ENCODE peak calls at places on chromosomes 2 and 18, in seven cellular contexts. Y, J, Q, W, U, X and O are unnamed samples. For H3K36me3, the result is how much of the 10 kb centered on the place peaks cover.

GRCh38 chr2:190382851-190383250 is 25.3 kb upstream of the MFSD6 start:
- DNase-seq in X (no peak), W (peak), Y (peak), Q (peak), J (peak), U (peak), O (no peak)

GRCh38 chr2:229815858-229816257 is 101.5 kb upstream of the DNER start:
- DNase-seq in X (no peak), Y (peak), W (no peak), U (peak), J (no peak), Q (no peak), O (no peak)

GRCh38 chr18:12391487-12392136 is 14.6 kb upstream of the AFG3L2 start:
- DNase-seq in Q (peak), Y (peak), J (peak), X (peak), U (peak), W (peak), O (no peak)

GRCh38 chr18:9218052-9218451 is 81.5 kb downstream of the ANKRD12 start:
- DNase-seq in Y (no peak), U (no peak), W (no peak), X (no peak), J (no peak), Q (no peak), O (no peak)

GRCh38 chr2:178756843-178757242 is 50.4 kb downstream of the TTN start:
- DNase-seq in J (no peak), Q (no peak), X (no peak), Y (no peak), W (no peak), U (no peak), O (no peak)

GRCh38 chr2:88099798-88100488 is 27.9 kb downstream of the FABP1 start:
- DNase-seq in Y (peak), J (no peak), W (peak), U (peak), X (no peak), Q (no peak), O (no peak)

GRCh38 chr2:168157926-168158325 is 89.5 kb downstream of the STK39 start:
- DNase-seq in Q (no peak), W (no peak), J (no peak), X (no peak), U (peak), Y (no peak), O (no peak)

GRCh38 chr2:187826023-187826422 is 271.8 kb upstream of the TFPI start:
- DNase-seq in W (no peak), U (no peak), X (no peak), Q (no peak), Y (no peak), J (no peak), O (no peak)

GRCh38 chr2:69731575-69731974 is 10.4 kb upstream of the ANXA4 start:
- DNase-seq in Y (no peak), Q (peak), W (no peak), J (no peak), X (no peak), U (no peak), O (no peak)

GRCh38 chr2:105738658-105739051 is 6.1 kb upstream of the NCK2 start:
- DNase-seq in U (no peak), X (no peak), W (no peak), Y (no peak), Q (no peak), J (no peak), O (no peak)

GRCh38 chr2:23497063-23497462 is 112.1 kb downstream of the KLHL29 start:
- DNase-seq in Y (no peak), X (no peak), J (no peak), Q (no peak), W (no peak), U (peak), O (no peak)

GRCh38 chr2:222283634-222284033 is 15.2 kb downstream of the PAX3 start:
- DNase-seq in Q (no peak), Y (no peak), J (no peak), U (no peak), X (no peak), W (peak), O (no peak)

GRCh38 chr2:28613616-28614501 is 118.0 kb downstream of the PLB1 start:
- DNase-seq in X (no peak), U (no peak), Q (no peak), W (peak), Y (peak), J (peak), O (no peak)

GRCh38 chr2:18332477-18332876 is 228.0 kb downstream of the RDH14 start:
- DNase-seq in X (no peak), U (no peak), J (no peak), W (no peak), Q (no peak), Y (no peak), O (no peak)

GRCh38 chr2:232420463-232421188 is 14.0 kb downstream of the ALPG start:
- DNase-seq in Q (peak), U (no peak), J (peak), W (peak), X (no peak), Y (no peak), O (no peak)

GRCh38 chr2:119223521-119224390 is at the start of gene STEAP3:
- DNase-seq in J (peak), Q (peak), W (peak), X (peak), U (peak), Y (peak), O (no peak)

GRCh38 chr2:27369471-27370025 is 590 bp downstream of the EIF2B4 start:
- DNase-seq in U (peak), Q (no peak), X (peak), W (no peak), Y (no peak), J (peak), O (no peak)

GRCh38 chr2:173851256-173851655 is 113.9 kb downstream of the SP3 start:
- DNase-seq in U (no peak), X (peak), Q (no peak), Y (no peak), J (peak), W (no peak), O (no peak)

GRCh38 chr2:134365356-134365755 is 111.5 kb downstream of the MGAT5 start:
- DNase-seq in J (no peak), X (no peak), U (peak), Y (peak), Q (peak), W (peak), O (peak)

GRCh38 chr2:117065912-117066311 is 748.6 kb upstream of the DDX18 start:
- DNase-seq in W (no peak), J (no peak), Y (no peak), U (no peak), X (no peak), Q (no peak), O (no peak)

GRCh38 chr2:5692561-5693287 is 540 bp downstream of the SOX11 start:
- DNase-seq in X (no peak), Y (no peak), U (peak), Q (no peak), W (no peak), J (no peak), O (peak)

GRCh38 chr2:24559714-24560113 is 68.7 kb downstream of the NCOA1 start:
- DNase-seq in W (no peak), J (no peak), X (no peak), U (peak), Q (no peak), Y (no peak), O (no peak)

GRCh38 chr2:235170016-235170415 is 218.2 kb downstream of the SH3BP4 start:
- DNase-seq in Y (no peak), X (no peak), U (peak), Q (no peak), J (no peak), W (no peak), O (no peak)

GRCh38 chr2:129400825-129401224 is 578.6 kb upstream of the RAB6C start:
- DNase-seq in W (no peak), X (no peak), Y (no peak), Q (no peak), U (no peak), J (peak), O (no peak)

GRCh38 chr2:207121784-207122183 is 44.0 kb downstream of the KLF7 start:
- DNase-seq in Q (no peak), W (no peak), J (no peak), U (peak), X (no peak), Y (peak), O (no peak)

GRCh38 chr2:218471982-218472381 is 53.1 kb downstream of the VIL1 start:
- DNase-seq in J (peak), Y (no peak), U (no peak), X (no peak), W (no peak), Q (no peak), O (peak)
- H3K36me3 ChIP-seq in J (under half), Y (under half), U (under half), X (under half), W (under half), Q (under half), O (under half)

GRCh38 chr18:70288851-70289328 is at the start of gene SOCS6:
- DNase-seq in X (peak), J (peak), Y (no peak), U (peak), Q (peak), W (peak), O (no peak)

GRCh38 chr18:70290482-70291294 is 1.8 kb downstream of the SOCS6 start:
- DNase-seq in Q (peak), X (no peak), W (no peak), U (no peak), Y (no peak), J (no peak), O (no peak)

GRCh38 chr18:70289351-70290330 is 796 bp downstream of the SOCS6 start:
- DNase-seq in X (no peak), W (peak), Q (peak), Y (no peak), U (peak), J (peak), O (no peak)

GRCh38 chr18:70287731-70288130 is 1.1 kb upstream of the SOCS6 start:
- DNase-seq in U (no peak), W (no peak), X (no peak), J (no peak), Y (no peak), Q (no peak), O (no peak)

DNA sequence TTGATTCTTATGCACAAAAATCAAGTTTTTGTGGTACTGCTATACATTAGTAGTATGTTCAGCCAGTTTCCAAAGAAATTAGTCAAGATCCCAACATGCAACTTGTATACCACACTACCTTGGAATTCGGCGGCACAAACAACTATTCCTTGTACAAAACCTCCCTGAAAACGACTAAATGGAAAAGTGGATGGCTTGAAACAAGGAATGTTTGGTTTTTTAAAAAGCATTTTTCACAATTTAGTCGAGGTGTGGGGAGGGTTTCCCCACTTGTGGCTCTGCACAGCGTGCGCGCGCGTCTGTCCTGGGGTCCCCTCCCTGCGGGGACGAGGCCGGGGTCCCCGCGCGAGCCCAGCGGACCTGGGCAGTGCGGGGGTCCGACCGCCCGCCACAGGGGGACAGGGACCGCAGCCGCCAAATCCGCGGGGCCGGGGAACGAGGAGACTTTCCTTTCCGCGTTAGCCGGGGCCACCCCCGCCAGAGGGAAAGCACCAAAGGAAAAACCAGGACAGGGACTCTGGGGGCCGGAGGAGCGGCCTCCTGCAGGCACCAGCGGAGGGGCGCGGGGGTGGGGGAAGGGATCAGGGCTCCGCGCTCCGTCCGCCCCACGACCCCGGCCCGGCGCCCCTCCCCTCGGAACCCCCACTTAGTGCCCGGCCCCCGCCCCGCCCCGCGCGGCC is 534 bp upstream of the SOCS6 start:
- DNase-seq in Q (peak), X (no peak), J (peak), U (peak), W (peak), Y (no peak), O (no peak)
- H3K4me3 ChIP-seq in Q (peak), X (peak), J (no peak), U (peak), W (peak), Y (peak), O (peak)

GRCh38 chr2:212721026-212721451 is 182.4 kb upstream of the ERBB4 start:
- DNase-seq in Y (no peak), X (no peak), J (no peak), U (no peak), Q (no peak), W (no peak), O (no peak)
- H3K36me3 ChIP-seq in Y (under half), X (under half), J (under half), U (under half), Q (under half), W (under half), O (under half)

GRCh38 chr18:3411854-3412268 is 38.1 kb upstream of the TGIF1 start:
- DNase-seq in Q (peak), X (peak), Y (no peak), U (no peak), W (no peak), J (no peak), O (no peak)
- H3K4me3 ChIP-seq in Q (peak), X (peak), Y (no peak), U (no peak), W (no peak), J (no peak), O (peak)